ENCODE peak calls at places on chromosome 1, in nine cellular contexts. B is SK-MEL-5, C is breast epithelium, Q is progenitor cell of endocrine pancreas, U is OCI-M1, D is cardiac muscle cell, V is amygdala, R is left ventricle myocardium superior, G is iris pigment epithelial cell. L is an unnamed sample.

GRCh38 chr1:111789666-111790316 is 34.1 kb downstream of the DDX20 start:
- DNase-seq in G (peak), Q (no peak), C (no peak), U (peak), V (no peak), B (peak), R (no peak), D (peak), L (no peak)

GRCh38 chr1:2474104-2474787 is 1.8 kb upstream of the PLCH2 start:
- DNase-seq in V (no peak), D (no peak), G (no peak), B (no peak), U (no peak), C (no peak), Q (no peak), R (no peak), L (no peak)

GRCh38 chr1:166258017-166258416 is 91.2 kb upstream of the FAM78B start:
- DNase-seq in U (no peak), V (no peak), G (no peak), D (no peak), Q (no peak), C (no peak), R (no peak), B (peak), L (no peak)

GRCh38 chr1:65417729-65418128 is 2.7 kb upstream of the LEPR start:
- DNase-seq in U (no peak), G (no peak), C (no peak), V (no peak), Q (no peak), R (no peak), B (no peak), D (no peak), L (no peak)

GRCh38 chr1:119623651-119624050 is 24.4 kb downstream of the ZNF697 start:
- DNase-seq in D (peak), V (no peak), B (no peak), G (no peak), R (peak), U (no peak), C (no peak), Q (no peak), L (no peak)

GRCh38 chr1:107535091-107535490 is 394.3 kb downstream of the NTNG1 start:
- DNase-seq in U (peak), B (no peak), V (no peak), C (no peak), Q (no peak), R (no peak), D (no peak), G (no peak), L (peak)

GRCh38 chr1:57232500-57232899 is 191.4 kb downstream of the DAB1 start:
- DNase-seq in V (no peak), C (no peak), G (no peak), U (no peak), R (no peak), Q (no peak), B (peak), D (no peak), L (no peak)

GRCh38 chr1:17765444-17766411 is 10.6 kb downstream of the ACTL8 start:
- DNase-seq in U (no peak), G (peak), Q (no peak), C (no peak), R (no peak), D (peak), V (no peak), B (no peak), L (no peak)

GRCh38 chr1:26405281-26405915 is 5.2 kb upstream of the LIN28A start:
- DNase-seq in D (peak), C (no peak), Q (no peak), U (no peak), G (peak), V (no peak), B (no peak), R (no peak), L (no peak)

GRCh38 chr1:211621471-211622198 is 42.7 kb upstream of the SLC30A1 start:
- DNase-seq in Q (no peak), G (no peak), U (no peak), C (no peak), R (peak), D (peak), V (no peak), B (no peak), L (no peak)

GRCh38 chr1:147613506-147613905 is 56.8 kb downstream of the ACP6 start:
- DNase-seq in U (no peak), B (no peak), D (peak), C (no peak), V (no peak), G (no peak), Q (no peak), R (no peak), L (peak)

GRCh38 chr1:243642936-243643335 is 207.1 kb downstream of the AKT3 start:
- DNase-seq in G (peak), U (no peak), D (peak), C (no peak), V (no peak), Q (no peak), B (no peak), R (no peak), L (no peak)